ENCODE peak calls at places on chromosomes 7 and 10, in seven cellular contexts. P is choroid plexus epithelial cell, E is A673, M is breast epithelium, C is Peyer's patch, I is astrocyte, B is H9. W is an unnamed sample.

GRCh38 chr10:17217661-17218306 is 10.3 kb upstream of the VIM start:
- DNase-seq in P (no peak), E (no peak), M (no peak), C (no peak), I (peak), B (no peak), W (no peak)

GRCh38 chr7:22860784-22861482 is 38.3 kb upstream of the TOMM7 start:
- DNase-seq in P (no peak), E (peak), M (no peak), C (no peak), I (no peak), B (no peak), W (no peak)

GRCh38 chr7:32532716-32533115 is 37.4 kb downstream of the AVL9 start:
- DNase-seq in P (no peak), E (no peak), M (no peak), C (no peak), I (no peak), B (no peak), W (no peak)

GRCh38 chr10:29877798-29878491 is 181.4 kb downstream of the JCAD start:
- DNase-seq in P (no peak), E (no peak), M (peak), C (no peak), I (no peak), B (no peak), W (no peak)

GRCh38 chr7:132527467-132528410 is 48.5 kb downstream of the PLXNA4 start:
- DNase-seq in P (no peak), E (no peak), M (no peak), C (no peak), I (no peak), B (no peak), W (no peak)

GRCh38 chr10:89652971-89653370 is 7.9 kb upstream of the PANK1 start:
- DNase-seq in P (no peak), E (no peak), M (no peak), C (no peak), I (peak), B (no peak), W (no peak)

GRCh38 chr10:47254611-47255010 is 45.4 kb upstream of the GDF10 start:
- DNase-seq in P (peak), E (no peak), M (peak), C (no peak), I (peak), B (no peak), W (no peak)

GRCh38 chr10:43119416-43120115 is 18.7 kb upstream of the CSGALNACT2 start:
- DNase-seq in P (no peak), E (no peak), M (no peak), C (peak), I (no peak), B (no peak), W (no peak)

GRCh38 chr7:26630941-26631580 is 233.3 kb downstream of the SKAP2 start:
- DNase-seq in P (no peak), E (no peak), M (no peak), C (no peak), I (no peak), B (no peak), W (no peak)

GRCh38 chr10:14478639-14479038 is 147.9 kb upstream of the FRMD4A start:
- DNase-seq in P (peak), E (peak), M (peak), C (no peak), I (peak), B (peak), W (peak)

GRCh38 chr10:4006051-4006450 is 221.0 kb upstream of the KLF6 start:
- DNase-seq in P (no peak), E (no peak), M (no peak), C (no peak), I (no peak), B (no peak), W (no peak)

GRCh38 chr7:158029431-158029938 is 558.1 kb downstream of the PTPRN2 start:
- DNase-seq in P (no peak), E (no peak), M (no peak), C (no peak), I (no peak), B (no peak), W (no peak)

GRCh38 chr7:29046978-29047377 is 88.8 kb upstream of the TRIL start:
- DNase-seq in P (no peak), E (no peak), M (no peak), C (no peak), I (no peak), B (no peak), W (no peak)

GRCh38 chr10:116073025-116073424 is 200.0 kb downstream of the GFRA1 start:
- DNase-seq in P (no peak), E (no peak), M (no peak), C (no peak), I (no peak), B (no peak), W (no peak)

GRCh38 chr10:85735997-85736396 is 630.6 kb downstream of the GRID1 start:
- DNase-seq in P (no peak), E (no peak), M (no peak), C (no peak), I (no peak), B (no peak), W (no peak)

GRCh38 chr7:143305423-143306070 is 10.4 kb upstream of the CLCN1 start:
- DNase-seq in P (peak), E (peak), M (peak), C (peak), I (no peak), B (peak), W (no peak)

GRCh38 chr7:128395748-128396147 is 14.0 kb downstream of the IMPDH1 start:
- DNase-seq in P (no peak), E (no peak), M (no peak), C (no peak), I (no peak), B (no peak), W (peak)

GRCh38 chr10:79946270-79947082 is 2.4 kb downstream of the SFTPD start:
- DNase-seq in P (no peak), E (no peak), M (no peak), C (no peak), I (no peak), B (no peak), W (no peak)

GRCh38 chr10:98748298-98748697 is 301.6 kb upstream of the HPS1 start:
- DNase-seq in P (peak), E (peak), M (no peak), C (no peak), I (no peak), B (peak), W (peak)

GRCh38 chr10:86504510-86504909 is 17.1 kb downstream of the WAPL start:
- DNase-seq in P (no peak), E (no peak), M (no peak), C (no peak), I (no peak), B (no peak), W (no peak)

GRCh38 chr10:118290471-118290995 is 51.6 kb downstream of the FAM204A start:
- DNase-seq in P (no peak), E (no peak), M (no peak), C (no peak), I (no peak), B (no peak), W (no peak)

GRCh38 chr10:3887885-3888476 is 103.0 kb upstream of the KLF6 start:
- DNase-seq in P (peak), E (no peak), M (peak), C (no peak), I (peak), B (peak), W (peak)

GRCh38 chr10:28300027-28300426 is 2.8 kb downstream of the MPP7 start:
- DNase-seq in P (peak), E (no peak), M (no peak), C (no peak), I (no peak), B (no peak), W (no peak)

GRCh38 chr7:139431459-139431858 is 52.0 kb downstream of the KLRG2 start:
- DNase-seq in P (peak), E (no peak), M (no peak), C (no peak), I (peak), B (no peak), W (no peak)

GRCh38 chr10:117408436-117409384 is 33.5 kb upstream of the PDZD8 start:
- DNase-seq in P (no peak), E (no peak), M (no peak), C (no peak), I (no peak), B (no peak), W (no peak)

GRCh38 chr10:15168296-15168780 is at the start of gene NMT2:
- DNase-seq in P (no peak), E (peak), M (peak), C (peak), I (peak), B (peak), W (no peak)

GRCh38 chr10:27490807-27491206 is 13.3 kb upstream of the RAB18 start:
- DNase-seq in P (no peak), E (no peak), M (peak), C (no peak), I (no peak), B (no peak), W (no peak)

GRCh38 chr10:124626759-124627380 is 117.3 kb downstream of the FAM53B start:
- DNase-seq in P (no peak), E (no peak), M (peak), C (peak), I (no peak), B (no peak), W (no peak)

GRCh38 chr7:134854816-134855215 is 75.4 kb downstream of the CALD1 start:
- DNase-seq in P (no peak), E (peak), M (no peak), C (no peak), I (no peak), B (no peak), W (no peak)

GRCh38 chr10:15245530-15245929 is 77.0 kb upstream of the NMT2 start:
- DNase-seq in P (peak), E (peak), M (no peak), C (no peak), I (no peak), B (peak), W (no peak)

GRCh38 chr10:92291921-92292860 is 1.2 kb downstream of the MARCHF5 start:
- DNase-seq in P (peak), E (peak), M (peak), C (peak), I (peak), B (no peak), W (peak)

GRCh38 chr7:91557789-91558396 is 293.7 kb downstream of the FZD1 start:
- DNase-seq in P (peak), E (peak), M (peak), C (no peak), I (peak), B (no peak), W (peak)

GRCh38 chr10:13890617-13891541 is 304.1 kb downstream of the PRPF18 start:
- DNase-seq in P (peak), E (no peak), M (no peak), C (no peak), I (peak), B (peak), W (peak)

GRCh38 chr10:59000162-59000825 is 176.1 kb upstream of the PHYHIPL start:
- DNase-seq in P (no peak), E (no peak), M (no peak), C (no peak), I (no peak), B (no peak), W (no peak)

GRCh38 chr10:93352638-93353383 is 129.3 kb downstream of the MYOF start:
- DNase-seq in P (peak), E (peak), M (no peak), C (no peak), I (peak), B (no peak), W (peak)

GRCh38 chr7:121049028-121049791 is 60.7 kb downstream of the CPED1 start:
- DNase-seq in P (no peak), E (no peak), M (no peak), C (no peak), I (no peak), B (peak), W (no peak)

GRCh38 chr10:31101123-31101522 is 69.5 kb upstream of the ZNF438 start:
- DNase-seq in P (peak), E (no peak), M (no peak), C (no peak), I (peak), B (no peak), W (peak)

GRCh38 chr7:54076619-54077018 is 465.6 kb upstream of the VSTM2A start:
- DNase-seq in P (no peak), E (no peak), M (no peak), C (no peak), I (no peak), B (no peak), W (no peak)

GRCh38 chr10:23994459-23995046 is 214.4 kb upstream of the KIAA1217 start:
- DNase-seq in P (peak), E (peak), M (peak), C (peak), I (peak), B (peak), W (peak)

DNA sequence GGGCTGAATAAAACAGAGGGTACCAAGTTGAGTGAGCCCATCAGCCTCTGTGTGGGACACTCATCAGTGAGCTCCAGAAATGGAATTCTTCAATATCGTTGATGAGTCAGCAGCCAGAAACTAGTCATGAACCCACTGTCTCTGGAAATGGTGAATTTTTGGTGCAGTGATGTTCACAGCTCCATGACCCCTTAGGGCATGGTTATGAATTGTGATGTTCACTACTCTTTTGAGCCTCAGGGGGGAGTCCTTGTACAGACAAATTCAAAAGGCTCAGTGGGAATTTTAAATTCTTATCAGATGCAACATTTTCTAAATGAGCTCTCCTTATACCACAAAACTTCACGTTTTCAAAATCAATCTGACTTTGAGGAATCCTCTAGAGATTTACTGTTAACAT is 335.7 kb downstream of the PHTF2 start:
- DNase-seq in P (peak), E (peak), M (no peak), C (no peak), I (peak), B (no peak), W (peak)
- TF ChIP-seq CTCF in P (peak), E (peak), M (no peak), C (peak), I (peak), B (peak), W (no peak)

DNA sequence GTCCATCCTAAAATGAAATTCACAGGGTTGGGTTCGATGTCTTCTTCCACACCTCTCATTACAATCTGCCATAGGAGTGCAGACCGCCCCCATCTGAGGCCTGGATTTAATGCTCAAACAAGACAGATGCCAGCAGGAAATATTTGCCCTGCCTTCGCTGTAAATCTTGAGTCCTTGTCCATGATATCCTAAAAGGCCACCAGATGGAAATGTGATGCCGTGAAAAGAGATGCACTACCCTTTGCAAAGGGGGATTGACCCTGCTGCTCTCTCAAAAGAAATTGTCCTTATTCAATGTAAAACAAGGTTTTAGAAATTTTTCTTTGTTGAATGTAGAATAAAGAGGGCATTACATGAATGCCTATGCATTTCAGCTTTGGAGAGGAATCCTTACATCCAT is 37.5 kb downstream of the AGAP4 start:
- DNase-seq in P (peak), E (peak), M (no peak), C (no peak), I (no peak), B (no peak), W (no peak)
- TF ChIP-seq CTCF in P (peak), E (peak), M (no peak), C (no peak), I (no peak), B (peak), W (no peak)

DNA sequence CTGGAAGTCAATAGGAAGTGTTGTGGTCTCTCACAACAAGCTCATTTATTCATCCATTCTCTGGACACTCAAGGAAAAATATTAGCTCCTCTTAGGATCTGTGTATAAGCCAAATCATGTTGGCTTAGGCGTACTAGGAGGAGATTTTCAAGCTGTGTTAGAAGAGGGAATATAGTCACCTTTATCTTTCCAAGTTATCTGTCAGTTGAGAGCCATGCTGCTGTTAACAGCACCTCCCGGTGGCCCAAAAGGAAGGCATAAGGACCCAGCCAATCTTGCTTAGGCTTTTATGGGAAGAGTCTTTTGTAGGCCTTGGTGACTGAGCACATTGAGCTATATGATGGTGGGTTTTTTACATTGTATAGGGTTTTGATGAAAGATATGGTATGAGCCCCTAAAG is 220.0 kb downstream of the LRMDA start:
- DNase-seq in P (peak), E (no peak), M (no peak), C (no peak), I (no peak), B (peak), W (no peak)
- TF ChIP-seq CTCF in P (peak), E (peak), M (no peak), C (peak), I (no peak), B (peak), W (no peak)

GRCh38 chr10:78302739-78302988 is 269.0 kb downstream of the RPS24 start:
- DNase-seq in P (no peak), E (no peak), M (no peak), C (no peak), I (no peak), B (no peak), W (no peak)

GRCh38 chr10:78301481-78301880 is 267.8 kb downstream of the RPS24 start:
- DNase-seq in P (no peak), E (no peak), M (no peak), C (no peak), I (no peak), B (peak), W (no peak)

GRCh38 chr10:78300526-78300925 is 266.9 kb downstream of the RPS24 start:
- DNase-seq in P (no peak), E (no peak), M (no peak), C (no peak), I (no peak), B (peak), W (no peak)

GRCh38 chr10:78302989-78303854 is 269.6 kb downstream of the RPS24 start:
- DNase-seq in P (peak), E (peak), M (peak), C (peak), I (peak), B (peak), W (peak)

DNA sequence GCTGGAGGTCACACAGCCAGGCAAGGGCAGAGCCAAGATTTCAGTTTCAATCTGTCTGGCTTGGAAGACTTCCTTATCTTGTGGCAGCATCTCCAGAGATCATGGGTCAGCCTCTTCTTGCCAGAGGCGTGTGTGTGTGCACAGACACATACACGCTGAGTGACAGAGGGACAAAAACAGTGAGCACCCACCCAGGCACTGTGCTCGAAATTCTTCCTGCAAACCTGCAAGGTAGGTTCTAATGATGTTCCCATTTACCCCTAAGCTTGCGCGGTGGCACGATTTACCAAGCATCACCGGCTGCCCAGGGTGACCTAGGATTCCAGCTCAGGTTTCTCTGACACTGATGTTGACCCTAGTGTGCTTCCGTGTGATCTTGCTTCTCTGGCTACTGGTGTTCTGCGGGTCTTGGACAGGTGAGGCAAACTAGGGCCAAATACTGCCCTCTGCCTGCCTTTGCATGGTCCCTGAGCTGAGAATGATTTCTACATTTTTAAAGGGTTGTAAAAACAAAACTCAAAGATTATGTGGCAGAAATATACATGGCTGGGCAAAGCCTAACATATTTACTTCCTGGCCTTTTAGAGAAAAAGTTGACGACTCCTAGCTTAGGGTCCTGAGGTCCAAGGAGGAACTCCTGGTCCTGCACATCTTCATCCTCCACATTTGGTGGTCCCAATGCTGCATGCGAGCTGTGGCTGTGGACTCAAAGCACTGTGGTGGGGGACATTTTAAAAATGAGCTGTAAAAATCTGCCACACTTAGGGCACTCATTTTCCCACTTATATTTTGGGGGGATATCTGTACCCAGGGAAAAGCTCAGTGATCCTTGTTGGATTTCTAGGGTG is 268.5 kb downstream of the RPS24 start:
- DNase-seq in P (peak), E (no peak), M (no peak), C (no peak), I (no peak), B (peak), W (no peak)
- TF ChIP-seq CTCF in P (peak), E (no peak), M (no peak), C (no peak), I (no peak), B (peak), W (no peak)

GRCh38 chr10:50470798-50471582 is 152.8 kb downstream of the SGMS1 start:
- DNase-seq in P (no peak), E (no peak), M (no peak), C (no peak), I (peak), B (no peak), W (no peak)
- TF ChIP-seq CTCF in P (no peak), E (no peak), M (no peak), C (no peak), I (no peak), B (no peak), W (no peak)

DNA sequence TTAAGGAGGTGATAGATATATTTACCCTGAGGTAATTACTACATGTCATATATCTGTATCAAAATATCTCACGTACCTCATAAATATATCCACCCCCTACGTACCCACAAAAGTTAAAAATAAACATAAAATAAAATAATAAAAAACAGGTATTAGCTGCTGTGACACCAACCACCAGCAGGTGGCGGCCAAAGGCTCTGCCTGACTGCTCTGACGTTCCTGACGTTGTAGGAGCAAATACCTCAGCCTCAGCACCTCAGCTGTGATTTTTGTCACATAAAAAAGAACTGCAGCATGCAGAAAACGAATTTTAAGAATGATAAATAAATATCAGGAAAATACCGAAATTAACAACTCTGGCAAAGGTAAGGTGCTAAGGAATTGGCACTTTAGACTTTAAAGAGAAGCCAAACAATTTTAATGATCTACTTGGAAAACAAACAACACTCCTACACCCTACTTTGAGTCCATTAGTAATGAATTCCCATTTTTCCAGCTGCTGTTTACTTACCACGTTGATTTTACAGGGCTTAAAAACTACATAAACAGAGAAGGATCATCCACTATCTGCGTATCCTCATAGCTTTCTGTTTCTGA is 125.4 kb upstream of the TARP start:
- DNase-seq in P (peak), E (peak), M (no peak), C (peak), I (peak), B (peak), W (peak)
- TF ChIP-seq CTCF in P (peak), E (peak), M (peak), C (peak), I (peak), B (peak), W (peak)

GRCh38 chr7:108384721-108385483 is 71.3 kb downstream of the NRCAM start:
- DNase-seq in P (no peak), E (no peak), M (no peak), C (no peak), I (no peak), B (no peak), W (peak)
- TF ChIP-seq CTCF in P (peak), E (peak), M (no peak), C (no peak), I (no peak), B (peak), W (peak)

W was measured in GM13976.